ENCODE peak calls at places on chromosomes 11 and 22, in four cellular contexts. Y is astrocyte of the spinal cord, X is endodermal cell, K is fibroblast of villous mesenchyme. T is an unnamed sample.

GRCh38 chr11:65709661-65710060 is 2.4 kb upstream of the KAT5 start:
- DNase-seq in Y (no peak), X (no peak), K (peak), T (peak)

GRCh38 chr11:27553186-27553585 is 46.6 kb upstream of the LIN7C start:
- DNase-seq in Y (no peak), X (no peak), K (no peak), T (no peak)

GRCh38 chr11:70073188-70073817 is 4.8 kb upstream of the ANO1 start:
- DNase-seq in Y (peak), X (peak), K (no peak), T (no peak)

GRCh38 chr11:67178421-67178820 is 59.4 kb downstream of the KDM2A start:
- DNase-seq in Y (no peak), X (no peak), K (peak), T (no peak)

GRCh38 chr22:29773233-29773632 is 6.1 kb downstream of the UQCR10 start:
- DNase-seq in Y (peak), X (peak), K (no peak), T (no peak)

GRCh38 chr22:40407021-40407761 is 36.8 kb downstream of the SGSM3 start:
- DNase-seq in Y (no peak), X (no peak), K (no peak), T (no peak)

GRCh38 chr22:40177738-40178416 is at the start of gene TNRC6B:
- DNase-seq in Y (peak), X (peak), K (peak), T (peak)

GRCh38 chr11:36793542-36793926 is 195.5 kb upstream of the RAG2 start:
- DNase-seq in Y (no peak), X (peak), K (no peak), T (no peak)

GRCh38 chr11:60847281-60847680 is 5.4 kb downstream of the CCDC86 start:
- DNase-seq in Y (peak), X (no peak), K (no peak), T (no peak)

GRCh38 chr11:44017443-44018126 is 30.2 kb upstream of the ACCSL start:
- DNase-seq in Y (no peak), X (no peak), K (no peak), T (peak)

GRCh38 chr22:30312053-30312452 is 14.7 kb downstream of the TBC1D10A start:
- DNase-seq in Y (peak), X (no peak), K (peak), T (no peak)

GRCh38 chr11:16000065-16000464 is 356.3 kb downstream of the SOX6 start:
- DNase-seq in Y (peak), X (no peak), K (no peak), T (peak)

GRCh38 chr11:43268161-43268560 is 43.6 kb upstream of the API5 start:
- DNase-seq in Y (no peak), X (no peak), K (no peak), T (no peak)

GRCh38 chr11:43772733-43773132 is 92.2 kb downstream of the HSD17B12 start:
- DNase-seq in Y (no peak), X (no peak), K (no peak), T (no peak)

GRCh38 chr11:75792997-75793800 is 21.8 kb upstream of the UVRAG start:
- DNase-seq in Y (no peak), X (no peak), K (no peak), T (no peak)

GRCh38 chr11:33463059-33463458 is 205.9 kb downstream of the HIPK3 start:
- DNase-seq in Y (no peak), X (no peak), K (no peak), T (peak)

GRCh38 chr11:109033627-109034340 is 368.9 kb downstream of the DDX10 start:
- DNase-seq in Y (peak), X (no peak), K (peak), T (peak)

GRCh38 chr11:75371930-75372876 is 20.7 kb upstream of the ARRB1 start:
- DNase-seq in Y (no peak), X (no peak), K (peak), T (no peak)

GRCh38 chr11:103491777-103492176 is 382.6 kb downstream of the DYNC2H1 start:
- DNase-seq in Y (no peak), X (peak), K (no peak), T (no peak)
- TF ChIP-seq CTCF in Y (no peak), X (no peak), K (no peak), T (no peak)

GRCh38 chr11:119436715-119437114 is 13.7 kb upstream of the THY1 start:
- DNase-seq in Y (no peak), X (no peak), K (no peak), T (no peak)
- H3K4me3 ChIP-seq in Y (no peak), X (no peak), K (no peak), T (no peak)

DNA sequence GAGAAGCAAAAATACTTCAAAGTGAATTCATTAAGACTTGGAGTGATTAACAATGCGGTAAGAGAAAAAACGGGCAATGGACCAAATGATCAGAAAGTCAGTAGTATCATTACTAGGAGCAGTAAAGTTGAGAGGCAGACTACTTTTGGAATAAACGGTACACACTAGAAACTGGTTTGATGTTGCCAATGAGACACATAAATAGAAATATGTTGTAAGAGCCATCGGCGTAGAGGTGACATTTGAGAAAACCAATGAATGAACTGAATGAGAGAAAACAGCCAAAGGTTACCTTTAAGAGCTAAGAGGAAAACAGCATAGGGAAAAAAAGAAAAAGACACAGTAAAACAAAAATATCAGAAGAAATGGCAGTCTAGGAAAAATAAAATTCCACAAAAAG is 6.2 kb downstream of the CHORDC1 start:
- DNase-seq in Y (no peak), X (no peak), K (no peak), T (no peak)
- TF ChIP-seq CTCF in Y (no peak), X (no peak), K (no peak), T (no peak)

GRCh38 chr11:22627421-22627820 is 1.8 kb upstream of the FANCF start:
- DNase-seq in Y (no peak), X (no peak), K (no peak), T (no peak)

GRCh38 chr11:22624742-22625447 is 728 bp downstream of the FANCF start:
- DNase-seq in Y (peak), X (peak), K (peak), T (peak)

GRCh38 chr11:22625448-22626287 is at the start of gene FANCF:
- DNase-seq in Y (peak), X (peak), K (peak), T (peak)

DNA sequence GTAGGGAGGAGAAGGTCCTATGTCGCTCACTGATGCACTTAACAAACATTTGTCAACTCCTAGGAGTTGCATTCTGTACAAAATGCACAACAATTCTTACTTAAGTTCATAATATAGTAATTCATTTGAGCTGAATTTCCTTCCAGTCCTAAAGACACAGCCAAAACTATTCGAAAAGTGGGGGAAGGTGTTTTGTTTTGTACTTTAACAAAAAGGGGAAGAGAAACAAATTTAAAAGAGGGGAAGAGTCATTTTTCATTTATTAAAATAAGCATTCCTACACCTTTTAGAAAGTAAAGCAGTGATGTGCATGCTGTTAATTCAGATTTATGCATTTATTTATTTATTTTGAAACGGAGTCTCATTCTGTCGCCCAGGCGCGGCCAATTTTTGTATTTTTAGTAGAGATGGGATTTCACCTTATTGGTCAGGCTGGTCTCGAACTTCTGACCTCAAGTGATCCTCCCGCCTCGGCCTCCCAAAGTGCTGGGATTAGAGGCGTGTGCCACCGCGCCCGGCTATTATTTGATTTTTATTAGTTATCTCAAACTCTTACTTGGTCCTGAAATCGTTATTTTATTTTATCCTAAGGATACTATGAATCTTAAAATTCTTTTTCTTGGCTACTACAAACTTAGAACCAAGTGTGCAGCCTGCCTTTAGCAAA is 1.1 kb upstream of the FANCF start:
- DNase-seq in Y (no peak), X (no peak), K (no peak), T (no peak)
- H3K4me3 ChIP-seq in Y (no peak), X (peak), K (no peak), T (no peak)